ENCODE peak calls at places on chromosomes 11 and 22, in four cellular contexts. One of them, this sample, is unnamed.

GRCh38 chr11:123111465-123111864 is 49.5 kb upstream of the HSPA8 start:
- DNase-seq in IMR-90: peak
- DNase-seq in CD8-positive, alpha-beta T cell: no peak
- DNase-seq in H7: peak
- DNase-seq in this sample: peak

GRCh38 chr11:110026823-110027626 is 66.2 kb upstream of the ZC3H12C start:
- DNase-seq in IMR-90: peak
- DNase-seq in CD8-positive, alpha-beta T cell: no peak
- DNase-seq in H7: no peak
- DNase-seq in this sample: no peak

GRCh38 chr22:31089101-31090100 is 8.3 kb downstream of the SMTN start:
- DNase-seq in IMR-90: no peak
- DNase-seq in CD8-positive, alpha-beta T cell: peak
- DNase-seq in H7: peak
- DNase-seq in this sample: peak

GRCh38 chr11:113162590-113162961 is 151.8 kb upstream of the TTC12 start:
- DNase-seq in IMR-90: no peak
- DNase-seq in CD8-positive, alpha-beta T cell: no peak
- DNase-seq in H7: no peak
- DNase-seq in this sample: no peak

GRCh38 chr11:122215244-122215992 is 99.4 kb upstream of the BLID start:
- DNase-seq in IMR-90: peak
- DNase-seq in CD8-positive, alpha-beta T cell: peak
- DNase-seq in H7: peak
- DNase-seq in this sample: peak

GRCh38 chr22:38452373-38453064 is 2.5 kb downstream of the KCNJ4 start:
- DNase-seq in IMR-90: peak
- DNase-seq in CD8-positive, alpha-beta T cell: no peak
- DNase-seq in H7: peak
- DNase-seq in this sample: peak

GRCh38 chr11:23311986-23312940 is 452.0 kb upstream of the CCDC179 start:
- DNase-seq in IMR-90: peak
- DNase-seq in CD8-positive, alpha-beta T cell: no peak
- DNase-seq in H7: peak
- DNase-seq in this sample: peak

GRCh38 chr11:75271730-75272129 is 31.2 kb downstream of the TPBGL start:
- DNase-seq in IMR-90: no peak
- DNase-seq in CD8-positive, alpha-beta T cell: no peak
- DNase-seq in H7: no peak
- DNase-seq in this sample: no peak

GRCh38 chr22:19103881-19104821 is 18.1 kb downstream of the DGCR2 start:
- DNase-seq in IMR-90: peak
- DNase-seq in CD8-positive, alpha-beta T cell: no peak
- DNase-seq in H7: no peak
- DNase-seq in this sample: no peak

GRCh38 chr22:46063861-46064235 is 86.5 kb upstream of the PPARA start:
- DNase-seq in IMR-90: no peak
- DNase-seq in CD8-positive, alpha-beta T cell: no peak
- DNase-seq in H7: no peak
- DNase-seq in this sample: no peak

GRCh38 chr11:77770629-77771028 is 49.9 kb downstream of the RSF1 start:
- DNase-seq in IMR-90: no peak
- DNase-seq in CD8-positive, alpha-beta T cell: no peak
- DNase-seq in H7: no peak
- DNase-seq in this sample: no peak

GRCh38 chr11:100635194-100635593 is 51.9 kb upstream of the ARHGAP42 start:
- DNase-seq in IMR-90: no peak
- DNase-seq in CD8-positive, alpha-beta T cell: no peak
- DNase-seq in H7: no peak
- DNase-seq in this sample: no peak

GRCh38 chr11:100629671-100630070 is 57.4 kb upstream of the ARHGAP42 start:
- DNase-seq in IMR-90: no peak
- DNase-seq in CD8-positive, alpha-beta T cell: no peak
- DNase-seq in H7: no peak
- DNase-seq in this sample: no peak

GRCh38 chr11:100631316-100631715 is 55.8 kb upstream of the ARHGAP42 start:
- DNase-seq in IMR-90: no peak
- DNase-seq in CD8-positive, alpha-beta T cell: no peak
- DNase-seq in H7: no peak
- DNase-seq in this sample: no peak

GRCh38 chr11:100630898-100631297 is 56.2 kb upstream of the ARHGAP42 start:
- DNase-seq in IMR-90: peak
- DNase-seq in CD8-positive, alpha-beta T cell: no peak
- DNase-seq in H7: no peak
- DNase-seq in this sample: no peak

GRCh38 chr11:100632970-100633452 is 54.1 kb upstream of the ARHGAP42 start:
- DNase-seq in IMR-90: peak
- DNase-seq in CD8-positive, alpha-beta T cell: no peak
- DNase-seq in H7: no peak
- DNase-seq in this sample: no peak
- H3K4me3 ChIP-seq in IMR-90: no peak
- H3K4me3 ChIP-seq in CD8-positive, alpha-beta T cell: no peak
- H3K4me3 ChIP-seq in H7: no peak
- H3K4me3 ChIP-seq in this sample: no peak

DNA sequence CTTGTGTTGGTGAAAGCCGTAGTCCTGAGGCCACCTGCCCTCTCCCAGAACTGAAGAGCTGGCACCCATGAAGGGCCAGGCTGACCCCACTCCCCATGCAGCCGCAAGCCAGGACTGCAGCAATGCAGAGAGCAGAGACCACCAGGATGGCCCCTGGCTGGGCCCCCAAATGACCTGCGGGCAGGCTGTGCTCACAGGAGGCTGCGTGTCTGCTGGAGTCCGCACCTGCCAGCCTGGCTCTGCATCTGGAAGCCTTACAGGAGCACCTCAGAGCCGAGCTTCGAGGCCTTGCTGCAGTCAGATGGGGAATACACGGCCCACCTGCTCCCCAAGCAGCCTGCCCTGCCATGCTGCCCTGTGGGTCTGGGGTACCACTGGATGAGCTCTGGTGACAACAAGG is 1336.8 kb downstream of the TBC1D22A start:
- DNase-seq in IMR-90: no peak
- DNase-seq in CD8-positive, alpha-beta T cell: no peak
- DNase-seq in H7: no peak
- DNase-seq in this sample: no peak
- H3K4me3 ChIP-seq in IMR-90: no peak
- H3K4me3 ChIP-seq in CD8-positive, alpha-beta T cell: no peak
- H3K4me3 ChIP-seq in H7: no peak
- H3K4me3 ChIP-seq in this sample: no peak

GRCh38 chr11:64868904-64869570 is 9.4 kb downstream of the EHD1 start:
- DNase-seq in IMR-90: peak
- DNase-seq in CD8-positive, alpha-beta T cell: peak
- DNase-seq in H7: peak
- DNase-seq in this sample: no peak
- H3K4me3 ChIP-seq in IMR-90: no peak
- H3K4me3 ChIP-seq in CD8-positive, alpha-beta T cell: peak
- H3K4me3 ChIP-seq in H7: no peak
- H3K4me3 ChIP-seq in this sample: no peak

GRCh38 chr11:92451081-92451480 is 226.5 kb downstream of the FAT3 start:
- DNase-seq in IMR-90: no peak
- DNase-seq in CD8-positive, alpha-beta T cell: no peak
- DNase-seq in H7: no peak
- DNase-seq in this sample: no peak

GRCh38 chr11:92449780-92450179 is 225.2 kb downstream of the FAT3 start:
- DNase-seq in IMR-90: no peak
- DNase-seq in CD8-positive, alpha-beta T cell: no peak
- DNase-seq in H7: no peak
- DNase-seq in this sample: no peak

GRCh38 chr11:92455221-92455790 is 230.7 kb downstream of the FAT3 start:
- DNase-seq in IMR-90: no peak
- DNase-seq in CD8-positive, alpha-beta T cell: no peak
- DNase-seq in H7: no peak
- DNase-seq in this sample: no peak

GRCh38 chr11:92449222-92449621 is 224.6 kb downstream of the FAT3 start:
- DNase-seq in IMR-90: no peak
- DNase-seq in CD8-positive, alpha-beta T cell: no peak
- DNase-seq in H7: no peak
- DNase-seq in this sample: no peak

GRCh38 chr11:92453055-92453454 is 228.4 kb downstream of the FAT3 start:
- DNase-seq in IMR-90: peak
- DNase-seq in CD8-positive, alpha-beta T cell: no peak
- DNase-seq in H7: no peak
- DNase-seq in this sample: no peak
- H3K4me3 ChIP-seq in IMR-90: no peak
- H3K4me3 ChIP-seq in CD8-positive, alpha-beta T cell: no peak
- H3K4me3 ChIP-seq in H7: no peak
- H3K4me3 ChIP-seq in this sample: no peak

GRCh38 chr22:49948116-49948515 is 12.5 kb upstream of the PIM3 start:
- DNase-seq in IMR-90: no peak
- DNase-seq in CD8-positive, alpha-beta T cell: no peak
- DNase-seq in H7: no peak
- DNase-seq in this sample: no peak
- H3K4me3 ChIP-seq in IMR-90: no peak
- H3K4me3 ChIP-seq in CD8-positive, alpha-beta T cell: no peak
- H3K4me3 ChIP-seq in H7: no peak
- H3K4me3 ChIP-seq in this sample: no peak

GRCh38 chr11:26996056-26996455 is 2.1 kb downstream of the FIBIN start:
- DNase-seq in IMR-90: no peak
- DNase-seq in CD8-positive, alpha-beta T cell: no peak
- DNase-seq in H7: no peak
- DNase-seq in this sample: no peak
- H3K4me3 ChIP-seq in IMR-90: peak
- H3K4me3 ChIP-seq in CD8-positive, alpha-beta T cell: no peak
- H3K4me3 ChIP-seq in H7: no peak
- H3K4me3 ChIP-seq in this sample: no peak

GRCh38 chr22:23913306-23913660 is 19.1 kb downstream of the MIF start:
- DNase-seq in IMR-90: no peak
- DNase-seq in CD8-positive, alpha-beta T cell: no peak
- DNase-seq in H7: peak
- DNase-seq in this sample: no peak

GRCh38 chr22:23911318-23911980 is 17.3 kb downstream of the MIF start:
- DNase-seq in IMR-90: no peak
- DNase-seq in CD8-positive, alpha-beta T cell: no peak
- DNase-seq in H7: no peak
- DNase-seq in this sample: no peak

GRCh38 chr22:23915230-23915754 is 21.1 kb downstream of the MIF start:
- DNase-seq in IMR-90: no peak
- DNase-seq in CD8-positive, alpha-beta T cell: no peak
- DNase-seq in H7: no peak
- DNase-seq in this sample: no peak

GRCh38 chr22:23912293-23912903 is 18.2 kb downstream of the MIF start:
- DNase-seq in IMR-90: no peak
- DNase-seq in CD8-positive, alpha-beta T cell: no peak
- DNase-seq in H7: no peak
- DNase-seq in this sample: no peak

DNA sequence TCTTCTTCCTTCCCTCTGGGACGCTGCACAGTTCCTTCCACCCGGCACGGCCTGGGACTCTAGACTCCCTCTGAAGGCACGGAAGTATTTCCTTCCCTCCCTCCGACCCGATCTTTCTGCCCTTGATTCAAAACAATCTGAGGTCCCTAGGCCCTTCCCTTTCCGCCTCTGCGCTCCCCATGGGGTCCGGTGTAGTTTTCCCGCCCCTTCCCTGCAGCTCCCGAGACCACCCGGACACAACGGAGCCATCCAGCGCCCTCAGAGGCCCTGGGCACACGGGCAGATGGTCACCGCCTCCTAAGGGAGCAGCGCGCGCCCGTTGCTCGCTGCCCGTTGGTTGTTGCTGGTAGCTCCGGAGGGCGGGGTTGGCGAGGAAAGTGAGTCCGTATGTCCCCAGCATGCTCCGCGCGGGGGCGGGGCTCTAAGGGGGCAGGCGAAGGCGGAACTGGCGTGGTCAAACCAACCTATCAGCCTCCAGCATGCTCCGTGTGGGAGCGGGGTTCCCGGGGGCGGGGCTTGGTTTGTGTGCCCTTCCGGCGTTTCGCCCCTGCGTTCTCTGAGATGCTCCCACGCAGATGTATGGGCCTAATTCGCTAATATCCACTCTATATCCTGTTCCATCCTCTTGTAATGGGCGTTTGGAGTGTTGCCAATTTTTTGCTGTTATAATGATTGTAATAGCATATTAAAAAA is 19.6 kb downstream of the MIF start:
- DNase-seq in IMR-90: peak
- DNase-seq in CD8-positive, alpha-beta T cell: peak
- DNase-seq in H7: peak
- DNase-seq in this sample: peak
- H3K4me3 ChIP-seq in IMR-90: peak
- H3K4me3 ChIP-seq in CD8-positive, alpha-beta T cell: peak
- H3K4me3 ChIP-seq in H7: peak
- H3K4me3 ChIP-seq in this sample: peak

GRCh38 chr11:118100691-118101232 is 14.0 kb upstream of the SMIM35 start:
- DNase-seq in IMR-90: no peak
- DNase-seq in CD8-positive, alpha-beta T cell: no peak
- DNase-seq in H7: no peak
- DNase-seq in this sample: no peak
- H3K4me3 ChIP-seq in IMR-90: no peak
- H3K4me3 ChIP-seq in CD8-positive, alpha-beta T cell: no peak
- H3K4me3 ChIP-seq in H7: no peak
- H3K4me3 ChIP-seq in this sample: no peak